ENCODE peak calls at places on chromosomes 2 and 18, in six cellular contexts. One of them, this sample, is unnamed.

GRCh38 chr2:76341439-76341838 is 630.7 kb upstream of the GCFC2 start:
- DNase-seq in neural progenitor cell: no peak
- DNase-seq in GM23248: no peak
- DNase-seq in IMR-90: no peak
- DNase-seq in astrocyte: no peak
- DNase-seq in SK-N-SH: no peak
- DNase-seq in this sample: no peak

GRCh38 chr2:241991236-241991635 is 121.7 kb downstream of the RTP5 start:
- DNase-seq in neural progenitor cell: no peak
- DNase-seq in astrocyte: no peak
- DNase-seq in GM23248: no peak
- DNase-seq in SK-N-SH: no peak
- DNase-seq in IMR-90: no peak
- DNase-seq in this sample: no peak

GRCh38 chr2:224847961-224848850 is 132.0 kb upstream of the CCDC195 start:
- DNase-seq in neural progenitor cell: no peak
- DNase-seq in GM23248: peak; percentile 73
- DNase-seq in SK-N-SH: peak; percentile 44
- DNase-seq in IMR-90: peak; percentile 75
- DNase-seq in astrocyte: peak; percentile 88
- DNase-seq in this sample: no peak

GRCh38 chr2:75324141-75324540 is 124.8 kb upstream of the TACR1 start:
- DNase-seq in neural progenitor cell: no peak
- DNase-seq in GM23248: peak; percentile 8
- DNase-seq in astrocyte: no peak
- DNase-seq in IMR-90: peak; percentile 8
- DNase-seq in SK-N-SH: no peak
- DNase-seq in this sample: no peak

GRCh38 chr2:65367517-65367916 is 64.9 kb downstream of the SPRED2 start:
- DNase-seq in astrocyte: peak; percentile 93
- DNase-seq in SK-N-SH: peak; percentile 48
- DNase-seq in IMR-90: peak; percentile 98
- DNase-seq in neural progenitor cell: no peak
- DNase-seq in GM23248: peak; percentile 99
- DNase-seq in this sample: no peak

GRCh38 chr2:51258301-51258700 is 226.4 kb upstream of the NRXN1 start:
- DNase-seq in SK-N-SH: no peak
- DNase-seq in neural progenitor cell: no peak
- DNase-seq in astrocyte: no peak
- DNase-seq in IMR-90: no peak
- DNase-seq in GM23248: no peak
- DNase-seq in this sample: no peak

GRCh38 chr2:43105586-43106562 is 120.5 kb downstream of the ZFP36L2 start:
- DNase-seq in GM23248: peak; percentile 57
- DNase-seq in IMR-90: peak; percentile 73
- DNase-seq in SK-N-SH: peak; percentile 68
- DNase-seq in neural progenitor cell: no peak
- DNase-seq in astrocyte: no peak
- DNase-seq in this sample: no peak

GRCh38 chr2:211086049-211086448 is 529.6 kb downstream of the CPS1 start:
- DNase-seq in IMR-90: no peak
- DNase-seq in GM23248: no peak
- DNase-seq in neural progenitor cell: peak; percentile 80
- DNase-seq in astrocyte: no peak
- DNase-seq in SK-N-SH: no peak
- DNase-seq in this sample: no peak

GRCh38 chr2:160592401-160592800 is 98.8 kb upstream of the RBMS1 start:
- DNase-seq in astrocyte: no peak
- DNase-seq in SK-N-SH: no peak
- DNase-seq in IMR-90: no peak
- DNase-seq in neural progenitor cell: no peak
- DNase-seq in GM23248: no peak
- DNase-seq in this sample: no peak

GRCh38 chr2:62738981-62739936 is 33.7 kb downstream of the EHBP1 start:
- DNase-seq in neural progenitor cell: no peak
- DNase-seq in IMR-90: no peak
- DNase-seq in astrocyte: no peak
- DNase-seq in GM23248: peak; percentile 31
- DNase-seq in SK-N-SH: no peak
- DNase-seq in this sample: no peak

GRCh38 chr2:16349811-16350210 is 315.8 kb downstream of the CYRIA start:
- DNase-seq in astrocyte: no peak
- DNase-seq in GM23248: no peak
- DNase-seq in IMR-90: no peak
- DNase-seq in SK-N-SH: no peak
- DNase-seq in neural progenitor cell: no peak
- DNase-seq in this sample: no peak

GRCh38 chr2:225025917-225026571 is 16.2 kb downstream of the DOCK10 start:
- DNase-seq in IMR-90: peak; percentile 80
- DNase-seq in GM23248: peak; percentile 77
- DNase-seq in astrocyte: peak; percentile 92
- DNase-seq in neural progenitor cell: no peak
- DNase-seq in SK-N-SH: no peak
- DNase-seq in this sample: no peak

GRCh38 chr2:104853926-104854506 is at the start of gene POU3F3:
- DNase-seq in neural progenitor cell: peak; percentile 97
- DNase-seq in GM23248: peak; percentile 24
- DNase-seq in SK-N-SH: peak; percentile 93
- DNase-seq in IMR-90: no peak
- DNase-seq in astrocyte: peak; percentile 94
- DNase-seq in this sample: no peak

GRCh38 chr2:23801396-23801795 is 125.5 kb downstream of the ATAD2B start:
- DNase-seq in GM23248: peak; percentile 80
- DNase-seq in astrocyte: peak; percentile 22
- DNase-seq in IMR-90: peak; percentile 82
- DNase-seq in SK-N-SH: no peak
- DNase-seq in neural progenitor cell: no peak
- DNase-seq in this sample: no peak

GRCh38 chr2:159615936-159616733 is at the start of gene BAZ2B:
- DNase-seq in SK-N-SH: peak; percentile 66
- DNase-seq in neural progenitor cell: peak; percentile 73
- DNase-seq in GM23248: peak; percentile 89
- DNase-seq in astrocyte: peak; percentile 89
- DNase-seq in IMR-90: peak; percentile 88
- DNase-seq in this sample: peak; percentile 65

GRCh38 chr2:1867141-1867540 is 122.8 kb upstream of the PXDN start:
- DNase-seq in GM23248: no peak
- DNase-seq in SK-N-SH: no peak
- DNase-seq in IMR-90: no peak
- DNase-seq in neural progenitor cell: no peak
- DNase-seq in astrocyte: no peak
- DNase-seq in this sample: no peak

GRCh38 chr18:55317832-55318231 is 270.2 kb downstream of the TCF4 start:
- DNase-seq in GM23248: peak; percentile 59
- DNase-seq in SK-N-SH: no peak
- DNase-seq in astrocyte: no peak
- DNase-seq in IMR-90: no peak
- DNase-seq in neural progenitor cell: no peak
- DNase-seq in this sample: peak; percentile 31

GRCh38 chr2:240820014-240820606 is at the start of gene KIF1A:
- DNase-seq in SK-N-SH: peak; percentile 98
- DNase-seq in astrocyte: no peak
- DNase-seq in IMR-90: no peak
- DNase-seq in GM23248: no peak
- DNase-seq in neural progenitor cell: peak; percentile 90
- DNase-seq in this sample: no peak

GRCh38 chr2:179264238-179265081 is at the start of gene SESTD1:
- DNase-seq in astrocyte: peak; percentile 3
- DNase-seq in SK-N-SH: peak; percentile 91
- DNase-seq in IMR-90: peak; percentile 7
- DNase-seq in GM23248: peak; percentile 80
- DNase-seq in neural progenitor cell: peak; percentile 81
- DNase-seq in this sample: peak; percentile 60

GRCh38 chr2:16037808-16038457 is 97.6 kb downstream of the MYCN start:
- DNase-seq in GM23248: no peak
- DNase-seq in IMR-90: no peak
- DNase-seq in neural progenitor cell: peak; percentile 50
- DNase-seq in astrocyte: no peak
- DNase-seq in SK-N-SH: no peak
- DNase-seq in this sample: no peak

GRCh38 chr18:79617521-79618500 is 61.8 kb upstream of the CTDP1 start:
- DNase-seq in neural progenitor cell: no peak
- DNase-seq in IMR-90: no peak
- DNase-seq in SK-N-SH: no peak
- DNase-seq in GM23248: no peak
- DNase-seq in astrocyte: no peak
- DNase-seq in this sample: no peak

GRCh38 chr2:221410487-221410886 is 161.6 kb downstream of the EPHA4 start:
- DNase-seq in GM23248: no peak
- DNase-seq in IMR-90: no peak
- DNase-seq in astrocyte: no peak
- DNase-seq in SK-N-SH: no peak
- DNase-seq in neural progenitor cell: no peak
- DNase-seq in this sample: no peak

GRCh38 chr2:148674063-148675020 is 29.8 kb downstream of the EPC2 start:
- DNase-seq in IMR-90: peak; percentile 77
- DNase-seq in GM23248: peak; percentile 12
- DNase-seq in astrocyte: no peak
- DNase-seq in SK-N-SH: peak; percentile 27
- DNase-seq in neural progenitor cell: peak; percentile 62
- DNase-seq in this sample: peak; percentile 57

GRCh38 chr2:140353541-140353940 is 1573.4 kb upstream of the NXPH2 start:
- DNase-seq in astrocyte: peak; percentile 17
- DNase-seq in neural progenitor cell: no peak
- DNase-seq in IMR-90: no peak
- DNase-seq in SK-N-SH: no peak
- DNase-seq in GM23248: peak; percentile 43
- DNase-seq in this sample: no peak

GRCh38 chr18:33440011-33440383 is 524 bp downstream of the CCDC178 start:
- DNase-seq in astrocyte: peak; percentile 64
- DNase-seq in GM23248: peak; percentile 65
- DNase-seq in SK-N-SH: peak; percentile 71
- DNase-seq in neural progenitor cell: peak; percentile 83
- DNase-seq in IMR-90: peak; percentile 60
- DNase-seq in this sample: no peak

GRCh38 chr2:10043256-10043905 is at the start of gene KLF11:
- DNase-seq in SK-N-SH: peak; percentile 99
- DNase-seq in IMR-90: peak; percentile 81
- DNase-seq in GM23248: peak; percentile 97
- DNase-seq in astrocyte: peak; percentile 65
- DNase-seq in neural progenitor cell: peak; percentile 96
- DNase-seq in this sample: peak; percentile 95

GRCh38 chr2:236167297-236168109 is 683 bp downstream of the GBX2 start:
- DNase-seq in SK-N-SH: peak; percentile 72
- DNase-seq in GM23248: peak; percentile 73
- DNase-seq in IMR-90: peak; percentile 42
- DNase-seq in neural progenitor cell: peak; percentile 86
- DNase-seq in astrocyte: peak; percentile 44
- DNase-seq in this sample: no peak
- H3K4me3 ChIP-seq in SK-N-SH: peak overlapping the region; percentile 60
- H3K4me3 ChIP-seq in GM23248: peak overlapping the region; percentile 60
- H3K4me3 ChIP-seq in IMR-90: peak overlapping the region; percentile 31
- H3K4me3 ChIP-seq in neural progenitor cell: peak overlapping the region; percentile 49
- H3K4me3 ChIP-seq in astrocyte: peak overlapping the region; percentile 65
- H3K4me3 ChIP-seq in this sample: no peak overlapping the region

DNA sequence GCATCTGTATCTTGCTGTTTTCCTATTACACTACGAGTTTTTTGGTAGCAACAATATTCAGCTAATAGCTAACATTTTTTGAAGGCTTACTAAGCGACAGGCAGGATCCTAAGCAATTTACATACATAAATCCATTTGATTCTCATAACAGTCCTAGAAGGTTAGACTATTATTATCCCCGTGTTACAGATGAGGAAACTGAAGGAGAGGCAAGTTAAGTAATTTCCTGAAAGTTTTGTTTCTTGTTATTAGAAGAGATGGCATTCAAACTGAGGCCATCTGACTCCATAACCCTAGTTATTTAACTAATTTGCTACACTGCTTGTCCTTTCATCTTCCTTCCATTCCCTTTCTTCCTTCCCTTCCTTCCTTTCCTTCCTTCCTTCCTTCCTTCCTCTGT is 68.2 kb downstream of the PDE1A start:
- DNase-seq in astrocyte: no peak
- DNase-seq in GM23248: no peak
- DNase-seq in neural progenitor cell: no peak
- DNase-seq in IMR-90: no peak
- DNase-seq in SK-N-SH: no peak
- DNase-seq in this sample: no peak
- H4K20me1 ChIP-seq in astrocyte: no peaks in the 10 kb centered on the region
- H4K20me1 ChIP-seq in GM23248: no peaks in the 10 kb centered on the region
- H4K20me1 ChIP-seq in neural progenitor cell: no peaks in the 10 kb centered on the region
- H4K20me1 ChIP-seq in IMR-90: no peaks in the 10 kb centered on the region
- H4K20me1 ChIP-seq in SK-N-SH: no peaks in the 10 kb centered on the region
- H4K20me1 ChIP-seq in this sample: no peaks in the 10 kb centered on the region

DNA sequence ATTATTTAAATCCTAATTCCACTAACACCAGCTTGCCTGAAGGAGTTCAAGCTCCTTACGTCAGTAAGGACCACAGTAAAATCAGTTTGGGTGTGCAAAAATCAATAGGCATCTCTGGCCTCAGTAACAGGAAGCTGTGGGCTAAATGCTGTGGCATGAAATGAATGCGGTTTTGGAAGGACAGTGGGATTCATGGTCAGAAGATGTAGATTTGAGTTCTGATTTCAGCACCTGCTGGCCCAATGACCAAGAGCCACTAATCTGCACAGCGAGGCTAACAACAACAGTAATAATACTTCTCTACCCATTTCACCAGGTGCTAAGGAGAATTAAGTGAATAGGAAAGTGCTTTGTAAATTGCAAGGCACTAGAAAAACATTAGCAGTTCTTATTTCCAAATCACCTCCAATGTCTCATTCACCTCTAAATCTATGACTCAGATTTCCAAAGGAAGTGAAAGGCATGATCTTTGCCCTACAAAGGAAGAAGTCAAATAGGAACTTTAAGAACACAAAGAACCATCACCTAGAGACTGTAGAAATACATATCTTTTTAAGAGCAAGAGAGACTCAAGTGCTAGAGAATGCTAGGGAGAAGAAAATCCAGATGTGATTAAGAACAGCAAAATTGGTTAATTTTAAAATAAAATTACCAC is 172.6 kb downstream of the ANKRD44 start:
- DNase-seq in GM23248: peak; percentile 11
- DNase-seq in IMR-90: no peak
- DNase-seq in astrocyte: peak; percentile 59
- DNase-seq in SK-N-SH: no peak
- DNase-seq in neural progenitor cell: no peak
- DNase-seq in this sample: no peak
- H3K9ac ChIP-seq in GM23248: no peak overlapping the region
- H3K9ac ChIP-seq in IMR-90: no peak overlapping the region
- H3K9ac ChIP-seq in astrocyte: no peak overlapping the region
- H3K9ac ChIP-seq in SK-N-SH: no peak overlapping the region
- H3K9ac ChIP-seq in neural progenitor cell: no peak overlapping the region
- H3K9ac ChIP-seq in this sample: no peak overlapping the region

DNA sequence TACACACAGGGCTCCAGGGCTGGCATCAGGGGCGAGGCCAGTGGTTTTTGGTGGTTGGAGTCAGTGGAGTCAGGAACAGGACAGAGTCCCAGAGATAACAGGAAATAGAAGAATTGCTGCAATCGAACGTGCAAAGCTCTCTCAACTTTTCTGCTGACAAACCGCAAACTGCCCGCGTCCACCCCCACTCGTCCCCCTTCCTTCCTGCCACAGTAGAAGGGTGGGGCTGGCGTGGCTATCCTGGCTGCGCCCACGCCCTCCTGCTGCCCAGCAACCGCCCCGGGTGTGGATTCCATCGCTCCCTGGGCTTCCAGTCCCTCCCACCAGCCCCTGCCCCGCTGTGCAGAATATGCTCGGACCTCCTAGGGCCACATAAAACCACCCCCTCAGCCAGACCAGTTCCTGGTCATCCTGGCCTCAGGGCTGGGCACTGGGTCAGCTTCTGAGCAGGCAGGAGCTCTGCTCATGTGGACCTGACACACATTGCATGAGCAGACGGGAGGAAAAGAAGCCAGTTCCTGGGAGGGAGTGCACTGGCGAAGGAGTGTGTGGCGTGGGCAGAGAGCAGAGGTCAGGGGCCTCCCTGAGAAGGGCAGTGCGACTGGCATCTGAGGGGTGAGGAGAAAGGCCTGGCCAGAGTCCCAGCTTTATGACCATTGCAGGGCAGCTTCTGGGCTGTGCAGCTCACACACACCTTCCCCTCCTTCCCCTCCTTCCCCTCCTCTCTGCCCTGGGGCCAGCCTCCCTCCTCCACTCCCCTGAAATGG is 85.4 kb upstream of the ATG16L1 start:
- DNase-seq in astrocyte: no peak
- DNase-seq in IMR-90: no peak
- DNase-seq in GM23248: peak; percentile 11
- DNase-seq in SK-N-SH: peak; percentile 36
- DNase-seq in neural progenitor cell: no peak
- DNase-seq in this sample: no peak
- H3K4me3 ChIP-seq in astrocyte: no peak overlapping the region
- H3K4me3 ChIP-seq in IMR-90: no peak overlapping the region
- H3K4me3 ChIP-seq in GM23248: no peak overlapping the region
- H3K4me3 ChIP-seq in SK-N-SH: no peak overlapping the region
- H3K4me3 ChIP-seq in neural progenitor cell: no peak overlapping the region
- H3K4me3 ChIP-seq in this sample: no peak overlapping the region